ENCODE peak calls at places on chromosomes 5 and 9, in six cellular contexts. M, C, B, Y, V and U are unnamed samples.

GRCh38 chr5:52802272-52803011 is 14.7 kb downstream of the ITGA1 start:
- DNase-seq in C (no peak), M (no peak), B (no peak), Y (no peak), V (no peak), U (no peak)

GRCh38 chr5:146710348-146710747 is 168.2 kb downstream of the PPP2R2B start:
- DNase-seq in Y (no peak), M (no peak), V (no peak), C (no peak), B (no peak), U (no peak)

GRCh38 chr5:131541766-131542165 is 93.3 kb downstream of the RAPGEF6 start:
- DNase-seq in B (no peak), Y (no peak), M (no peak), C (no peak), V (no peak), U (no peak)

GRCh38 chr9:101840694-101841188 is 102.3 kb upstream of the GRIN3A start:
- DNase-seq in C (no peak), M (no peak), V (no peak), Y (no peak), B (no peak), U (no peak)

GRCh38 chr9:92164975-92165374 is 49.8 kb upstream of the SPTLC1 start:
- DNase-seq in B (no peak), V (no peak), C (no peak), Y (no peak), M (no peak), U (no peak)

GRCh38 chr5:123283031-123283430 is 140.2 kb downstream of the CEP120 start:
- DNase-seq in C (peak; percentile 70), Y (no peak), V (peak; percentile 49), B (no peak), M (no peak), U (no peak)

GRCh38 chr5:97979740-97980139 is 793.7 kb upstream of the RGMB start:
- DNase-seq in Y (no peak), B (peak; percentile 36), V (no peak), C (peak; percentile 54), M (no peak), U (no peak)

GRCh38 chr5:76175051-76175666 is 92.0 kb downstream of the SV2C start:
- DNase-seq in Y (peak; percentile 74), V (no peak), M (no peak), C (no peak), B (no peak), U (no peak)

GRCh38 chr5:157511656-157512644 is 51.9 kb downstream of the NIPAL4 start:
- DNase-seq in V (peak; percentile 98), Y (peak; percentile 75), C (peak; percentile 99), M (peak; percentile 84), B (peak; percentile 96), U (peak; percentile 93)

GRCh38 chr5:91641730-91642350 is 258.7 kb upstream of the ARRDC3 start:
- DNase-seq in Y (peak; percentile 4), M (no peak), B (no peak), V (no peak), C (no peak), U (no peak)

GRCh38 chr9:121473229-121473628 is 26.4 kb downstream of the GGTA1 start:
- DNase-seq in M (no peak), Y (no peak), C (peak; percentile 10), B (no peak), V (no peak), U (no peak)

GRCh38 chr5:102902647-102903046 is 147.5 kb downstream of the PAM start:
- DNase-seq in V (no peak), C (no peak), B (no peak), Y (no peak), M (no peak), U (no peak)

GRCh38 chr5:165227515-165227914 is 1722.1 kb downstream of the MAT2B start:
- DNase-seq in V (no peak), C (no peak), M (no peak), Y (no peak), B (no peak), U (no peak)

GRCh38 chr5:6504677-6505414 is 56.2 kb downstream of the UBE2QL1 start:
- DNase-seq in C (no peak), V (no peak), B (no peak), M (no peak), Y (no peak), U (peak; percentile 57)

GRCh38 chr9:123044556-123044955 is 11.1 kb downstream of the GPR21 start:
- DNase-seq in C (no peak), V (no peak), Y (no peak), B (no peak), M (no peak), U (no peak)

DNA sequence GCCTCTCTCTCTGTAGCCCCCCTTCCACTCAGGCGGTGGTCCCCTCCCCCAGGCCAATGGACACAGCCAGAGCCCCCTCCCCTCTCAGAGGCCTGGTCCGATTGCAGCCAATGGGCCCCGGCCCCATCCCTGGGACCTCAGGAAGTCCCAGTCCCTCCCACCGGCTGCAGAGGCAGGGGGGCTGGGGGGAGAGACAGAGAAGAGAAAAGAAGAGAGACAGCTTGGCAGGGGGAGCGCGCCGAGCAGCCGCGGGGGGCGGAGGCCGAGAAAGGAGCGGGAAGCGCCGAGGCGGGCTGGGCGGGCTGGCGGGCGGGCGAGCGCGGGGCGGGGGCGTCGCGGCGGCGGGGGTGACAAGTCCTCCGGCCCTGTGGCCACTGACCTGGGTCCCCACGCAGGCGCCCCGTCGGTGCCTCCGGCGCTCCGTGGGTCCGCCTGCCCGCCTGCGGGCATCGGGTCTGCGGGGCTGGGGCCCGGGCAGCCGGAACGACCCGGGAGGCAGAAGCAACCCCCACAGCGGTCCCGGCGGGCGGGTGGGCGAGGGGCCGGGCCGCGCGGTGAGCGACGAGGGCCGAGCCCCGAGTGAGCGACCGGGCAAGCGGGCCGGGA is 11.8 kb downstream of the CNTFR start:
- DNase-seq in V (no peak), Y (no peak), M (no peak), C (no peak), B (no peak), U (no peak)
- H3K4me3 ChIP-seq in V (peak overlapping the region; percentile 30), Y (no peak overlapping the region), M (peak overlapping the region; percentile 9), C (peak overlapping the region; percentile 43), B (peak overlapping the region; percentile 38), U (no peak overlapping the region)

DNA sequence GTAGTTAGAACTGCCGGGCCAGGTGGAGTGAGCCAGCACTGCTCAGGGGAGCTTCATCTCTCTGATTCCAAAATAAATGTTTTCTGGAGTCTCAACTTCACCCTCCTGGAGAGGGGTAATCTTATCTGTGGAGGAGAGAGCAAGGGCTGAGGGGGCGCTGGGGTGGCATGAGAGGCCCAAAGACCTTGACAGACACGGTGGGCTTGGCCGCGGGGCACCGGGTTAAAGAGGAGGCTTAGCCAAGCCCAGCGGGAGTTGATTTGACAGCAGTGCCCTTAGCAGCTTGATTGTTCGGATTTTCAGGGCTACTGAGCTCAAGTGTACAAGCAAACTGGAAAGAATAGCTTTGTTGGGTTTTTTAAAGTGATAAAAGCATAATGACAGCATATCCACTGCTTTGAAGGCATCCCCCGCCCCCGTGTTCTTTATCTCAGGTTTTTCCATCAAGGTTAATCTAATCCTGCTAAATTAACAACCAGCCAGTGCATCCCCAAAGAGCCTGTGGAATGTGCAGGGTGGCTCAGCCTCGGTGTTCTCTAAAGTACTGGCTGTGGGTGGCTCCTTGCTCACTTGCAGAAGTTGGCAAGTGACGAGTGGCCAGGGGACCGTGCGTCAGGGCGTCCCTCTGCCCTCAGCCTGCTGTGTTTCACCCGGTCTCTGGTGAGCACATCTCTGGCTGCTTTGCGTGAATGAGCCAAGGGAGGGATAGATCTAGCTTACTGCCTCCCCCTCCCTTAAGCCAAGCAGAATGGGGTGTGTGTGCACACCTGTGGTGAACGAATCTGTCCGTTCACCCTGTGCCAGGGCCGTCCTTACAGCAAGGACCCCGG is 5.5 kb downstream of the QRFP start:
- DNase-seq in V (no peak), B (no peak), C (no peak), Y (no peak), M (peak; percentile 63), U (no peak)
- TF ChIP-seq POLR2A in V (no peak), B (no peak), C (no peak), Y (no peak), M (no peak), U (no peak)

DNA sequence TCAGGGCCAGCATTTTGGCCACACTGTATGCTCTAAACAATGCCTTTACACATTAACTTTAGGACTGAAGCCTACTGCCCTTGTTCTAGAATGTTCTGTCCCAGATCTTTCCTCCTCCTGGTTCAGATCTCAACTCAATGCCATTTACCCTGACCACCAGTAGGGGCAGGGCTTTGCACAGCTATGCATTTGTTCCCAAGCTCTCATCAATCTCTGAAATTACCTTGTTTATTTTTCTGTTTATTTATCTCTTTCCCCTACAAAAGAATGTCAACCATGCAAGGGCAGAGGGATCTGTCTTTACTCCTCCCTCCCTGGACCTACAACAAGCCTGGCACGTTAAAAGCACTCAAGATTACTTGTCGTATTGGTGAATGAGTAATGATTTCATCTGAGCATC is 612.9 kb downstream of the BNC2 start:
- DNase-seq in Y (no peak), M (no peak), B (no peak), V (no peak), C (no peak), U (peak; percentile 23)
- TF ChIP-seq CTCF in Y (peak; percentile 22), M (no peak), B (peak; percentile 43), V (peak; percentile 13), C (peak; percentile 17), U (no peak)

GRCh38 chr5:130111723-130112122 is 207.5 kb downstream of the CHSY3 start:
- DNase-seq in Y (no peak), M (no peak), C (no peak), B (no peak), V (no peak), U (no peak)
- H3K4me3 ChIP-seq in Y (no peak overlapping the region), M (no peak overlapping the region), C (no peak overlapping the region), B (no peak overlapping the region), V (no peak overlapping the region), U (no peak overlapping the region)